ENCODE peak calls at places on chromosomes 3 and 15, in nine cellular contexts. One of them, this sample, is unnamed.

GRCh38 chr3:49712631-49713317 is 6.7 kb downstream of the AMIGO3 start:
- DNase-seq in BJ: no peak
- DNase-seq in GM23338: peak; percentile 34
- DNase-seq in esophagus squamous epithelium: no peak
- DNase-seq in naive thymus-derived CD4-positive, alpha-beta T cell: no peak
- DNase-seq in lower leg skin: no peak
- DNase-seq in OCI-LY7: no peak
- DNase-seq in left ventricle myocardium inferior: no peak
- DNase-seq in tibial artery: no peak
- DNase-seq in this sample: no peak

GRCh38 chr15:62094398-62094797 is 27.6 kb downstream of the C2CD4A start:
- DNase-seq in tibial artery: no peak
- DNase-seq in left ventricle myocardium inferior: no peak
- DNase-seq in esophagus squamous epithelium: no peak
- DNase-seq in naive thymus-derived CD4-positive, alpha-beta T cell: no peak
- DNase-seq in lower leg skin: no peak
- DNase-seq in OCI-LY7: no peak
- DNase-seq in BJ: no peak
- DNase-seq in GM23338: no peak
- DNase-seq in this sample: no peak

GRCh38 chr3:59559721-59560514 is 510.1 kb upstream of the CFAP20DC start:
- DNase-seq in OCI-LY7: no peak
- DNase-seq in naive thymus-derived CD4-positive, alpha-beta T cell: no peak
- DNase-seq in lower leg skin: no peak
- DNase-seq in esophagus squamous epithelium: no peak
- DNase-seq in tibial artery: no peak
- DNase-seq in BJ: peak; percentile 70
- DNase-seq in GM23338: no peak
- DNase-seq in left ventricle myocardium inferior: no peak
- DNase-seq in this sample: no peak

GRCh38 chr3:160948273-160948672 is 156.9 kb downstream of the B3GALNT1 start:
- DNase-seq in GM23338: no peak
- DNase-seq in lower leg skin: no peak
- DNase-seq in esophagus squamous epithelium: no peak
- DNase-seq in naive thymus-derived CD4-positive, alpha-beta T cell: no peak
- DNase-seq in left ventricle myocardium inferior: no peak
- DNase-seq in OCI-LY7: no peak
- DNase-seq in BJ: no peak
- DNase-seq in tibial artery: no peak
- DNase-seq in this sample: no peak

GRCh38 chr3:69370156-69370944 is 15.5 kb downstream of the FRMD4B start:
- DNase-seq in lower leg skin: peak; percentile 96
- DNase-seq in OCI-LY7: no peak
- DNase-seq in naive thymus-derived CD4-positive, alpha-beta T cell: peak; percentile 12
- DNase-seq in GM23338: no peak
- DNase-seq in tibial artery: peak; percentile 83
- DNase-seq in esophagus squamous epithelium: no peak
- DNase-seq in left ventricle myocardium inferior: peak; percentile 88
- DNase-seq in BJ: no peak
- DNase-seq in this sample: peak; percentile 90

GRCh38 chr3:25304916-25305315 is 123.1 kb upstream of the RARB start:
- DNase-seq in lower leg skin: no peak
- DNase-seq in left ventricle myocardium inferior: no peak
- DNase-seq in tibial artery: no peak
- DNase-seq in BJ: no peak
- DNase-seq in GM23338: peak; percentile 5
- DNase-seq in naive thymus-derived CD4-positive, alpha-beta T cell: no peak
- DNase-seq in esophagus squamous epithelium: no peak
- DNase-seq in OCI-LY7: no peak
- DNase-seq in this sample: no peak

GRCh38 chr3:11085078-11085840 is 69.0 kb upstream of the HRH1 start:
- DNase-seq in left ventricle myocardium inferior: no peak
- DNase-seq in esophagus squamous epithelium: no peak
- DNase-seq in tibial artery: no peak
- DNase-seq in GM23338: no peak
- DNase-seq in BJ: peak; percentile 9
- DNase-seq in naive thymus-derived CD4-positive, alpha-beta T cell: no peak
- DNase-seq in OCI-LY7: no peak
- DNase-seq in lower leg skin: no peak
- DNase-seq in this sample: no peak

GRCh38 chr3:62727576-62727975 is 147.6 kb downstream of the CADPS start:
- DNase-seq in GM23338: no peak
- DNase-seq in lower leg skin: no peak
- DNase-seq in tibial artery: no peak
- DNase-seq in naive thymus-derived CD4-positive, alpha-beta T cell: no peak
- DNase-seq in esophagus squamous epithelium: no peak
- DNase-seq in OCI-LY7: no peak
- DNase-seq in BJ: no peak
- DNase-seq in left ventricle myocardium inferior: no peak
- DNase-seq in this sample: no peak

GRCh38 chr15:38072507-38073277 is 138.3 kb downstream of the TMCO5A start:
- DNase-seq in esophagus squamous epithelium: no peak
- DNase-seq in left ventricle myocardium inferior: peak; percentile 76
- DNase-seq in GM23338: peak; percentile 98
- DNase-seq in BJ: no peak
- DNase-seq in lower leg skin: peak; percentile 91
- DNase-seq in naive thymus-derived CD4-positive, alpha-beta T cell: no peak
- DNase-seq in OCI-LY7: peak; percentile 92
- DNase-seq in tibial artery: peak; percentile 52
- DNase-seq in this sample: peak; percentile 88

GRCh38 chr3:49098429-49098828 is 4.6 kb upstream of the QRICH1 start:
- DNase-seq in BJ: no peak
- DNase-seq in lower leg skin: no peak
- DNase-seq in GM23338: no peak
- DNase-seq in left ventricle myocardium inferior: peak; percentile 63
- DNase-seq in OCI-LY7: no peak
- DNase-seq in naive thymus-derived CD4-positive, alpha-beta T cell: no peak
- DNase-seq in tibial artery: no peak
- DNase-seq in esophagus squamous epithelium: no peak
- DNase-seq in this sample: peak; percentile 24

GRCh38 chr3:30655187-30655812 is 48.9 kb downstream of the TGFBR2 start:
- DNase-seq in esophagus squamous epithelium: no peak
- DNase-seq in lower leg skin: no peak
- DNase-seq in BJ: no peak
- DNase-seq in GM23338: no peak
- DNase-seq in naive thymus-derived CD4-positive, alpha-beta T cell: peak; percentile 86
- DNase-seq in tibial artery: no peak
- DNase-seq in left ventricle myocardium inferior: no peak
- DNase-seq in OCI-LY7: peak; percentile 57
- DNase-seq in this sample: no peak

GRCh38 chr3:182800508-182800907 is 7.2 kb downstream of the ATP11B start:
- DNase-seq in left ventricle myocardium inferior: no peak
- DNase-seq in tibial artery: no peak
- DNase-seq in esophagus squamous epithelium: no peak
- DNase-seq in lower leg skin: no peak
- DNase-seq in OCI-LY7: no peak
- DNase-seq in BJ: no peak
- DNase-seq in GM23338: no peak
- DNase-seq in naive thymus-derived CD4-positive, alpha-beta T cell: no peak
- DNase-seq in this sample: no peak

GRCh38 chr3:98972155-98972554 is 70.7 kb upstream of the DCBLD2 start:
- DNase-seq in BJ: no peak
- DNase-seq in tibial artery: no peak
- DNase-seq in GM23338: no peak
- DNase-seq in naive thymus-derived CD4-positive, alpha-beta T cell: no peak
- DNase-seq in esophagus squamous epithelium: no peak
- DNase-seq in left ventricle myocardium inferior: no peak
- DNase-seq in OCI-LY7: no peak
- DNase-seq in lower leg skin: no peak
- DNase-seq in this sample: no peak

GRCh38 chr15:50884583-50884982 is 23.9 kb upstream of the AP4E1 start:
- DNase-seq in BJ: peak; percentile 54
- DNase-seq in OCI-LY7: no peak
- DNase-seq in left ventricle myocardium inferior: no peak
- DNase-seq in tibial artery: no peak
- DNase-seq in lower leg skin: no peak
- DNase-seq in GM23338: no peak
- DNase-seq in naive thymus-derived CD4-positive, alpha-beta T cell: no peak
- DNase-seq in esophagus squamous epithelium: no peak
- DNase-seq in this sample: no peak
- H3K4me3 ChIP-seq in BJ: no peak overlapping the region
- H3K4me3 ChIP-seq in OCI-LY7: no peak overlapping the region
- H3K4me3 ChIP-seq in left ventricle myocardium inferior: no peak overlapping the region
- H3K4me3 ChIP-seq in tibial artery: no peak overlapping the region
- H3K4me3 ChIP-seq in lower leg skin: no peak overlapping the region
- H3K4me3 ChIP-seq in GM23338: no peak overlapping the region
- H3K4me3 ChIP-seq in naive thymus-derived CD4-positive, alpha-beta T cell: no peak overlapping the region
- H3K4me3 ChIP-seq in esophagus squamous epithelium: no peak overlapping the region
- H3K4me3 ChIP-seq in this sample: no peak overlapping the region

GRCh38 chr3:135982922-135983581 is 17.5 kb downstream of the PPP2R3A start:
- DNase-seq in GM23338: no peak
- DNase-seq in lower leg skin: no peak
- DNase-seq in naive thymus-derived CD4-positive, alpha-beta T cell: no peak
- DNase-seq in OCI-LY7: no peak
- DNase-seq in esophagus squamous epithelium: no peak
- DNase-seq in BJ: no peak
- DNase-seq in tibial artery: no peak
- DNase-seq in left ventricle myocardium inferior: no peak
- DNase-seq in this sample: no peak
- H3K4me3 ChIP-seq in GM23338: no peak overlapping the region
- H3K4me3 ChIP-seq in lower leg skin: no peak overlapping the region
- H3K4me3 ChIP-seq in naive thymus-derived CD4-positive, alpha-beta T cell: no peak overlapping the region
- H3K4me3 ChIP-seq in OCI-LY7: no peak overlapping the region
- H3K4me3 ChIP-seq in esophagus squamous epithelium: no peak overlapping the region
- H3K4me3 ChIP-seq in BJ: no peak overlapping the region
- H3K4me3 ChIP-seq in tibial artery: no peak overlapping the region
- H3K4me3 ChIP-seq in left ventricle myocardium inferior: no peak overlapping the region
- H3K4me3 ChIP-seq in this sample: no peak overlapping the region

GRCh38 chr3:196889844-196890243 is 22.1 kb downstream of the SENP5 start:
- DNase-seq in OCI-LY7: no peak
- DNase-seq in BJ: no peak
- DNase-seq in esophagus squamous epithelium: no peak
- DNase-seq in lower leg skin: no peak
- DNase-seq in tibial artery: no peak
- DNase-seq in GM23338: no peak
- DNase-seq in naive thymus-derived CD4-positive, alpha-beta T cell: no peak
- DNase-seq in left ventricle myocardium inferior: no peak
- DNase-seq in this sample: no peak
- H3K4me3 ChIP-seq in OCI-LY7: no peak overlapping the region
- H3K4me3 ChIP-seq in BJ: no peak overlapping the region
- H3K4me3 ChIP-seq in esophagus squamous epithelium: no peak overlapping the region
- H3K4me3 ChIP-seq in lower leg skin: no peak overlapping the region
- H3K4me3 ChIP-seq in tibial artery: no peak overlapping the region
- H3K4me3 ChIP-seq in GM23338: no peak overlapping the region
- H3K4me3 ChIP-seq in naive thymus-derived CD4-positive, alpha-beta T cell: no peak overlapping the region
- H3K4me3 ChIP-seq in left ventricle myocardium inferior: no peak overlapping the region
- H3K4me3 ChIP-seq in this sample: no peak overlapping the region

GRCh38 chr15:29091666-29092065 is 178.0 kb downstream of the NSMCE3 start:
- DNase-seq in GM23338: no peak
- DNase-seq in OCI-LY7: no peak
- DNase-seq in naive thymus-derived CD4-positive, alpha-beta T cell: no peak
- DNase-seq in BJ: no peak
- DNase-seq in tibial artery: peak; percentile 11
- DNase-seq in esophagus squamous epithelium: no peak
- DNase-seq in lower leg skin: no peak
- DNase-seq in left ventricle myocardium inferior: no peak
- DNase-seq in this sample: peak; percentile 60

GRCh38 chr15:29087521-29088285 is 181.9 kb downstream of the NSMCE3 start:
- DNase-seq in lower leg skin: no peak
- DNase-seq in naive thymus-derived CD4-positive, alpha-beta T cell: no peak
- DNase-seq in tibial artery: no peak
- DNase-seq in GM23338: no peak
- DNase-seq in left ventricle myocardium inferior: no peak
- DNase-seq in esophagus squamous epithelium: no peak
- DNase-seq in OCI-LY7: no peak
- DNase-seq in BJ: no peak
- DNase-seq in this sample: no peak

GRCh38 chr15:29090617-29091466 is 178.8 kb downstream of the NSMCE3 start:
- DNase-seq in OCI-LY7: peak; percentile 43
- DNase-seq in esophagus squamous epithelium: no peak
- DNase-seq in naive thymus-derived CD4-positive, alpha-beta T cell: peak; percentile 44
- DNase-seq in BJ: no peak
- DNase-seq in tibial artery: peak; percentile 15
- DNase-seq in GM23338: peak; percentile 78
- DNase-seq in left ventricle myocardium inferior: no peak
- DNase-seq in lower leg skin: no peak
- DNase-seq in this sample: no peak

GRCh38 chr15:29088666-29089065 is 181.0 kb downstream of the NSMCE3 start:
- DNase-seq in left ventricle myocardium inferior: no peak
- DNase-seq in GM23338: no peak
- DNase-seq in tibial artery: peak; percentile 0
- DNase-seq in BJ: no peak
- DNase-seq in esophagus squamous epithelium: no peak
- DNase-seq in naive thymus-derived CD4-positive, alpha-beta T cell: no peak
- DNase-seq in OCI-LY7: no peak
- DNase-seq in lower leg skin: no peak
- DNase-seq in this sample: no peak

DNA sequence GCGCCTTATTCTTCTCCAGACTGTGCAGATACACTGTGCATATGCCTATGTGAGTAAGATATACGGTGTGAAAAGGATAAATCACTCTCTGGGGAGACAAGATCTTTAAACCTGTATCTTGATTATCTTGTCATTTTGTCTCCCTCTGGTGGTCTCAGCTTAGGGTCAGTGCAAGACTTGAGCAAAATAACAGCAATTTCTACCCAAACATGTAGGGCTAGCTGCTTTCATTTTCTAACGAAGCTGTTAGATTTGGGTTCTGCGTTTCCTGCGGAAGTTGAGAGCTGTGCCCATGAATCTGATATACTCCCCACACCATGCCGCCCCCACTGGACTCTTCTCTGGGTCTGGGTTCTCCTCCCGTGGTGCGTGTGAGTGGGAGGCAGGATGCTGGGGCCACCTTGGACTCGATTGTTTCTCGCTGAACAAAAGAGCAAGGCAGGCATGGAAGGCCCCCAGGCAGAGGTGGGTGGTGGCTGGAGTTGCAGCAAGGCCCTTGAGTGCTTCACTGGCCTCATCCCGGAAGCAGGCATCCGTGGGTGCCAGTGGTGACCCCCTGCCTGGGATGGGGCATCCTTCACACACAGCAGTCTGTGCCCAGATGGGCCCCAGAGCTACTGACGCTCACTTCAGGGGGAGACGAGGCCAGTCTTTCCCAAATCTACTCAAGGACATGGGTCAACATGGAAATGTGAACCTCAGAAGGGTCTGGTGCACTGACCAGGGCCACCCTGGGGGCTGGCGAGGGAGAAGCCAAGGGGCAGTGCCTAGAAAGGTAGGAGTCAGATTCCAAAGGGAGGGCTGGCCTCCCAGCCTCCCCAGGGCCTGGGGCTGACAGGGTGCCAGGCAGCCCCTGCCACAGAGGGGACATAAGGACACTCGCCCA is 179.6 kb downstream of the NSMCE3 start:
- DNase-seq in tibial artery: peak; percentile 16
- DNase-seq in GM23338: peak; percentile 69
- DNase-seq in naive thymus-derived CD4-positive, alpha-beta T cell: no peak
- DNase-seq in OCI-LY7: no peak
- DNase-seq in esophagus squamous epithelium: no peak
- DNase-seq in lower leg skin: no peak
- DNase-seq in left ventricle myocardium inferior: no peak
- DNase-seq in BJ: no peak
- DNase-seq in this sample: no peak
- H3K4me3 ChIP-seq in tibial artery: no peak overlapping the region
- H3K4me3 ChIP-seq in GM23338: no peak overlapping the region
- H3K4me3 ChIP-seq in naive thymus-derived CD4-positive, alpha-beta T cell: peak overlapping the region; percentile 34
- H3K4me3 ChIP-seq in OCI-LY7: no peak overlapping the region
- H3K4me3 ChIP-seq in esophagus squamous epithelium: no peak overlapping the region
- H3K4me3 ChIP-seq in lower leg skin: no peak overlapping the region
- H3K4me3 ChIP-seq in left ventricle myocardium inferior: no peak overlapping the region
- H3K4me3 ChIP-seq in BJ: no peak overlapping the region
- H3K4me3 ChIP-seq in this sample: no peak overlapping the region

GRCh38 chr15:45431502-45431901 is 53.2 kb upstream of the GATM start:
- DNase-seq in esophagus squamous epithelium: no peak
- DNase-seq in BJ: no peak
- DNase-seq in lower leg skin: no peak
- DNase-seq in naive thymus-derived CD4-positive, alpha-beta T cell: no peak
- DNase-seq in GM23338: no peak
- DNase-seq in left ventricle myocardium inferior: no peak
- DNase-seq in tibial artery: no peak
- DNase-seq in OCI-LY7: no peak
- DNase-seq in this sample: no peak
- H3K4me3 ChIP-seq in esophagus squamous epithelium: no peak overlapping the region
- H3K4me3 ChIP-seq in BJ: no peak overlapping the region
- H3K4me3 ChIP-seq in lower leg skin: no peak overlapping the region
- H3K4me3 ChIP-seq in naive thymus-derived CD4-positive, alpha-beta T cell: no peak overlapping the region
- H3K4me3 ChIP-seq in GM23338: no peak overlapping the region
- H3K4me3 ChIP-seq in left ventricle myocardium inferior: no peak overlapping the region
- H3K4me3 ChIP-seq in tibial artery: no peak overlapping the region
- H3K4me3 ChIP-seq in OCI-LY7: no peak overlapping the region
- H3K4me3 ChIP-seq in this sample: no peak overlapping the region

This sample was measured in left lung.